ENCODE peak calls at places on chromosome 13, in six cellular contexts. L is MCF 10A, Z is IMR-90, O is AG04450, V is OCI-LY7, R is progenitor cell of endocrine pancreas. F is an unnamed sample.

GRCh38 chr13:78022164-78022877 is 103.7 kb upstream of the EDNRB start:
- DNase-seq in V (peak), Z (peak), O (peak), R (no peak), L (peak), F (peak)

GRCh38 chr13:28229522-28229921 is 91.2 kb downstream of the PAN3 start:
- DNase-seq in R (no peak), O (no peak), Z (no peak), V (no peak), L (no peak), F (no peak)

GRCh38 chr13:44732503-44733098 is 156.5 kb upstream of the TSC22D1 start:
- DNase-seq in R (no peak), L (peak), O (no peak), Z (no peak), V (no peak), F (peak)

GRCh38 chr13:49253310-49253709 is 5.6 kb downstream of the CDADC1 start:
- DNase-seq in R (no peak), O (no peak), V (no peak), L (no peak), Z (no peak), F (no peak)

GRCh38 chr13:102484329-102484728 is 82.5 kb upstream of the FGF14 start:
- DNase-seq in Z (peak), L (peak), R (no peak), O (no peak), V (no peak), F (no peak)

GRCh38 chr13:29532136-29532535 is 63.4 kb downstream of the SLC7A1 start:
- DNase-seq in O (no peak), V (no peak), L (no peak), Z (no peak), R (no peak), F (no peak)

GRCh38 chr13:40764587-40765403 is 6.2 kb downstream of the MRPS31 start:
- DNase-seq in O (no peak), Z (no peak), L (no peak), R (no peak), V (no peak), F (peak)

GRCh38 chr13:102380012-102380411 is 21.8 kb downstream of the FGF14 start:
- DNase-seq in L (no peak), R (no peak), O (no peak), V (no peak), Z (no peak), F (no peak)

DNA sequence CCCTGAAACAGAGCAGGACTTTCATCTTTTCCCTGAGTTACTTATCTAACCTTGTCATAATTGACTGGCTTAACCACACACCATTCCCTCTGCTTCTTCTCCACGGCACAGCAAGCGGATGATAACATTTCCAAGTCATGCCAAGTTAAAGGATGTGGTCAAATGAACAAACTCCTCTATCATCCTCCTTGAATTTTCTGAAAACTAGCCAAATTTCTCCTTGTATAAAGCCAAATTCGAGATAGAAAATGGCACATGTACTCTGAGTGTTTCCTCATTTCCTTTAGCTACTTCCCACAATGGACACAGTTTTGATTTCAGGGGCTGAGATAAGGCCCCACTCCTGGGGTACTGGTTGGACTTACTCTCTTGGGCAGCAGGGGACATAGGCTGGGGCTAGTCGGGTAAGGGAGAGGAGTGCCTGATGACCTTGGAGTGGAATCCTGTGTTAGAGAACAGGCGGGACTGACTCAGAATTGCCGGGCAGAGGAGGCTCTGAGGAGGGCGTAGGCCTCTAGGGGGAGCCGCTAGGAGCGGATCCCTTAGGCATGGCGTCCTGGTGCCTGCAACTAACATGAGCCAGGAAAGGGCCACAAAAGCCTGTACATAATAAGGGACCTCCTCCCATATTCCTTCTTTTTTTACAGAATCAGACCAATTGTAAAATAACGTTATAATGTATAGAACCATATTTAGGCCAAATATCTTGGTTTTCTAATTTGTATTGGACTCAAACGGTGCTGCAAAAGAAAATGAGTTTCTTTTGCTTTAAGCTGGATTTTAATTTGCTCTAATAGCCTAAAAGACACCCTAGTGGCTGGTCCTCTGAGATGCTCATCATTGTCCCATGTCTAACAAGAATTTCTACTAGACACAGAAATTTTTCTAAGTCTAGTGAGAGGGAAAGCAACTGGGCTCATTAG is 20.4 kb upstream of the TMTC4 start:
- DNase-seq in O (no peak), L (peak), R (peak), V (no peak), Z (peak), F (peak)
- TF ChIP-seq CTCF in O (peak), L (no peak), R (peak), V (peak), Z (peak), F (peak)

DNA sequence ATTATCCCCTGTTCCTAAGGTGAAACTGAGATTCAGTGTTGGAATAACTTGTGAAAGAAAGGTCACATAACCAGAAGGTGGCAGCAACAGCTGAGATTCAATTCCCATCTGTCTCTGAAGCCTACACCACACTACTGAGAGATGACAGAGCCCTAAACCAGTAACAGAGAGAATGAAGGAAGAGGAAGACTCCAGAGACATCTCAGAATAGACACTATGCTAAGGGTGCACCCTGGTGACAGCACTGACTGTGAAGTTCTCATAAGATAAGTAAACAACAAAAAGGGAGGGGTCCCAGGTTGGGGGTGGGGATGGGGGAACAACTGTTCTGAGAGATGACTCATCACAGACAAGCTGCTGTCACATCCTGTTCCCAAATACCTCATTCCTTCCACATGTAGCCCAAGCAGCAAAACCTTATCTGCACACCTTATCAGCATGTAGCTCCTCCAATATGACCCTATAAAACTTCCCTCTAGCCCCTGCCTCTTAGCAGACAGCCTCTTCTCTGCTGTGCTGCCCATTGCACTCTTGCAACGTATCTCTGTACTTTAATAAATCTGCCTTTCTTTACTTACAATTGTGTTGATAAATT is 46.5 kb downstream of the UTP14C start:
- DNase-seq in R (no peak), V (peak), O (no peak), Z (peak), L (peak), F (peak)
- TF ChIP-seq CTCF in R (no peak), V (peak), O (no peak), Z (peak), L (no peak), F (peak)

GRCh38 chr13:61874970-61875579 is 459.4 kb upstream of the PCDH20 start:
- DNase-seq in R (no peak), Z (no peak), L (no peak), O (no peak), V (no peak), F (no peak)

GRCh38 chr13:61884830-61885229 is 469.2 kb upstream of the PCDH20 start:
- DNase-seq in L (no peak), V (no peak), O (no peak), Z (no peak), R (no peak), F (no peak)

DNA sequence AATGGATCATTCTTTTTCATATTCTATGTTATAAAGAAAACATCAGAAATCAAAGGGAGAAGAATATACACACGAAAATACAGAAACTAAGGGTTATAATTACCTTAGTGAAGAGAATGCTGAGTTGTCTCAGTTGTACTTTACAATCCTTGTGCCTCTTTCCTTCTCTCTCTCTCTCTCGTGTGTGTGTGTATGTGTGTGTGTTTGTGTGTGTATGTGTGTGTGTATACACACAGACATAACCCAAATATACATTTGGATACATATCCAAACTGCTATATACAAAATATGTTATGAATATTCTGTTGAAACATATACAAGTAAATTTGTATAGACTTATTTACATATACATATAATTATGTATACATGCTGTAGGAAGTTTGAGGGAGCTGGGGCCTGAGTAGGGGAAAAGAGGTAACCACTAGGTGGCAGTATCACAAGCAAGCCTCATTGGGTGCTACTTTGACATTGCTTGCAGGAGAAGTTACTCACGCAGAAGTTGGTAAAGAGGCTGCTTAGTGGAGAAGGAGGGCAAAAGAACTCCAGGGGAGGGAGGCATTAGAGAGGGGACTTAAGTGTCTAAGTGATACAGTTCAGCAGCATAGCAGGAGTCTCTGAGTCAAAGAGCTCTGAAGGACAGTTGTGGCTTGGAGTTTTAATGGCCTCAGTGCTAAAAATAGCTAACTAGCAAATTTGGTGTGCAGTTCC is 465.1 kb upstream of the PCDH20 start:
- DNase-seq in Z (peak), R (no peak), L (peak), O (no peak), V (peak), F (peak)
- TF ChIP-seq CTCF in Z (peak), R (peak), L (peak), O (peak), V (peak), F (peak)

DNA sequence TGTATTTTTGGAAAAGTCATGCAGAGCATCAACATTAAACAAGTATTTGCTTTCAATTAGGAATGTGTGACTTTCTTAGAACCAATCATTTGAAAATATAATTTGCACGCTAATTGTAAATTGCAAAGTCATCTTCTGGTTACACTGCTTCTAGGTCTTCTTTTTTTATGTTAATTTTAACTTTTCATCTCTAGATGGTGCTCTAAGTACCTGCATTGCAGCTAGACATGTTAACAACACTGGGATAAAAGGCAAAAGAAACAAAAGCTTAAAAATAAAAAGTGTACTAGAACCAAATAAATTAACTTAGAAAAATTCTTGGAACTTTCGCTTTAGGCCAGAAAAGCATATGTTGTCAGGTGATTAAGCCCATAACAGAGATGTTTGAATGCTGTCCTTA is 2758.2 kb downstream of the PCDH9 start:
- DNase-seq in Z (peak), O (peak), R (no peak), V (no peak), L (peak), F (peak)
- TF ChIP-seq CTCF in Z (peak), O (peak), R (peak), V (peak), L (peak), F (peak)

DNA sequence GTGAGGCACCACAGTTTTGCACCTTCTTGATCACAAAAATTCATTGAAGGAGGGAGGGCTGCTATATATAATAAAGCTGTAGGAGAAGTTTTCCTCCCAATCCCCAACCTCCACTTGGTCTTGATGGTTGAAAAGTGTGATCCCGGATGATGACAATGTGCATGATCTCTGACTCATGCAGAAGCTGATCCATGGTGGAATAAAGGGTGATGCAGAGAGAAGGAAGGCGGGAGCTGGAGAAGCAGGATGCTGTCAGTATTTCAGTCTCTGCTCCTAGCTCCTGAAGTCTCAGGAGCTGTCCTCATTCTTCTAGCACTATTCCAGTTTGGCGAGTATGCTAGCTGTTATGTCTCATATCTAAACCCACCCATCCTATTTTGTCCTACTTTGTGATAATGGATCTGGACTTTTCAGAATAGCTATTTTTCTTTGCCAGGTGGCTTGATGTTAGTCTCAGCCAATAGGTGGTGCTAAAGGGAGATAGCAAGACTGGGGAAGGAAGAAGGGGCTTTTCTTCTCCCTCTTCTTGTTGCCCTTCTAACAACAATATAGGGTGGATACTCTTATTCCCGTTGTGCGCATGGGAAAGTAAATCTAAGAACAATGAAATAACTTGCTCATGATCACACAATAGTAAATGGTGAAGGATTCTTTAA is 65.6 kb upstream of the HTR2A start:
- DNase-seq in R (no peak), O (no peak), V (peak), L (peak), Z (peak), F (peak)
- TF ChIP-seq CTCF in R (peak), O (peak), V (peak), L (peak), Z (peak), F (peak)

GRCh38 chr13:50389726-50390125 is 374.5 kb downstream of the KCNRG start:
- DNase-seq in R (no peak), Z (no peak), O (no peak), V (no peak), L (no peak), F (no peak)

GRCh38 chr13:50388481-50388880 is 373.2 kb downstream of the KCNRG start:
- DNase-seq in R (no peak), L (no peak), Z (no peak), V (no peak), O (no peak), F (no peak)

GRCh38 chr13:50384724-50385123 is 369.5 kb downstream of the KCNRG start:
- DNase-seq in L (no peak), R (no peak), O (no peak), Z (no peak), V (no peak), F (no peak)

GRCh38 chr13:50386527-50387123 is 371.4 kb downstream of the KCNRG start:
- DNase-seq in O (peak), R (no peak), V (no peak), L (no peak), Z (peak), F (peak)

DNA sequence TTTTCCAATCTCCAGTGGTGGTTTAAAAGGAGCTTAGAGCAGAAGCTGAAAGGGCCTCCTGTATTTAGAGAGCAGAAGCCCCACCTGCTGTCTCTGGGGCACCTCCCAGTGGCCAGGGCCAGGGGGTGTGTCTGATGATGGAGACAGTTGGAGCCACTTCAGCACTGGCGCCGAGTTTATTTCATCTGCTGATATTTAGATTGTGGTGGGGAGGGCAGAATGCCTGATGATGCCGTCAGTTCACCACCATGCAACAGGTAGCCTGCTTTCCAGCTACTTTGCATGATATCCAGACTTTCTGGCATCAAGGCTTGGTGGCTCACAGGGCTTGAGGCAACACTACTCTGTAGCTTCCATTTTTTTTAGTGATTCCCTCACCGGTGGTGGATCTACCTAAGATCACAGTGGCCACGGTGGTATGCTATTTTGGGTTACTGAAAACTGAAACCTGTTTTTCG is 371.9 kb downstream of the KCNRG start:
- DNase-seq in R (no peak), Z (peak), V (peak), O (no peak), L (no peak), F (peak)
- TF ChIP-seq CTCF in R (peak), Z (peak), V (peak), O (peak), L (no peak), F (peak)

DNA sequence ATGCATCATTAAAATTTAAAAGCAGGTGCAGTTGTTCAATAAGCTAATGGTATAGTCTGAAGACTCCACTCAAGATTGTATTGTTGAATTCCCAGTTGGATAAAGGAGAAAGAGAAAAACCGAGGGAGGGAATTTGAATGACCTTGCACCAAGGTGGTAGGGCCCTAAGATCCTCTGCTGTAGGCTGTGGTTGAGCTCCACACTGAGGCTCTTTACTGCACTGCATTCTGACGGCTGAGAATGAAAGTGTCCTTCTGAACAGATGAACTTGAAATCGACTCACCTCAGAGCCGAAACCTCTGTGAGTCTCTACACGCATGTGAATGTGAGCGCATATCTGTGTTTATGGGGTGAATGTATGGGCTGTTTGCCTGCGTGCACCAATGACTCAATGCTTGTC is 388.9 kb upstream of the DACH1 start:
- DNase-seq in V (no peak), R (peak), O (no peak), Z (no peak), L (peak), F (peak)
- TF ChIP-seq CTCF in V (peak), R (peak), O (no peak), Z (no peak), L (peak), F (peak)